ENCODE peak calls at places on chromosome 22, in five cellular contexts. One of them, this sample, is unnamed.

GRCh38 chr22:35761037-35761436 is 43.4 kb downstream of the APOL5 start:
- DNase-seq in MM.1S: peak
- DNase-seq in mucosa of gallbladder: no peak
- DNase-seq in NCI-H1048: no peak
- DNase-seq in hepatic stellate cell: no peak
- DNase-seq in this sample: no peak

GRCh38 chr22:38731703-38732161 is 24.1 kb downstream of the SUN2 start:
- DNase-seq in MM.1S: no peak
- DNase-seq in mucosa of gallbladder: no peak
- DNase-seq in NCI-H1048: no peak
- DNase-seq in hepatic stellate cell: no peak
- DNase-seq in this sample: no peak

GRCh38 chr22:32700186-32700882 is 101.2 kb upstream of the TIMP3 start:
- DNase-seq in MM.1S: no peak
- DNase-seq in mucosa of gallbladder: peak
- DNase-seq in NCI-H1048: no peak
- DNase-seq in hepatic stellate cell: no peak
- DNase-seq in this sample: peak

GRCh38 chr22:22403771-22404170 is 104.8 kb downstream of the ZNF280B start:
- DNase-seq in MM.1S: no peak
- DNase-seq in mucosa of gallbladder: no peak
- DNase-seq in NCI-H1048: no peak
- DNase-seq in hepatic stellate cell: no peak
- DNase-seq in this sample: no peak

GRCh38 chr22:36327922-36328551 is 59.7 kb downstream of the MYH9 start:
- DNase-seq in MM.1S: no peak
- DNase-seq in mucosa of gallbladder: no peak
- DNase-seq in NCI-H1048: no peak
- DNase-seq in hepatic stellate cell: no peak
- DNase-seq in this sample: peak

GRCh38 chr22:44399196-44399837 is 86.6 kb upstream of the SHISAL1 start:
- DNase-seq in MM.1S: no peak
- DNase-seq in mucosa of gallbladder: no peak
- DNase-seq in NCI-H1048: no peak
- DNase-seq in hepatic stellate cell: no peak
- DNase-seq in this sample: no peak

GRCh38 chr22:20169253-20169822 is 18.5 kb upstream of the CCDC188 start:
- DNase-seq in MM.1S: no peak
- DNase-seq in mucosa of gallbladder: no peak
- DNase-seq in NCI-H1048: no peak
- DNase-seq in hepatic stellate cell: no peak
- DNase-seq in this sample: no peak

GRCh38 chr22:19270873-19271272 is 20.6 kb downstream of the CLTCL1 start:
- DNase-seq in MM.1S: no peak
- DNase-seq in mucosa of gallbladder: no peak
- DNase-seq in NCI-H1048: no peak
- DNase-seq in hepatic stellate cell: no peak
- DNase-seq in this sample: no peak

GRCh38 chr22:31926969-31927368 is 17.4 kb upstream of the YWHAH start:
- DNase-seq in MM.1S: no peak
- DNase-seq in mucosa of gallbladder: no peak
- DNase-seq in NCI-H1048: no peak
- DNase-seq in hepatic stellate cell: peak
- DNase-seq in this sample: no peak